ENCODE peak calls at places on chromosome 3, in seven cellular contexts. One of them, this sample, is unnamed.

GRCh38 chr3:104461431-104461830 is 905.3 kb upstream of the ALCAM start:
- DNase-seq in mucosa of descending colon: no peak
- DNase-seq in stimulated activated CD4-positive, alpha-beta T cell treated with anti-CD3 and anti-CD28 coated beads, Interleukin-12 subunit alpha, Interleukin-12 subunit beta, amount 100 ng/mL, for 48 hours: no peak
- DNase-seq in SK-N-SH: no peak
- DNase-seq in AG10803: no peak
- DNase-seq in neuronal stem cell: no peak
- DNase-seq in NCI-H446: no peak
- DNase-seq in this sample: no peak

GRCh38 chr3:126664591-126665214 is 9.8 kb upstream of the TXNRD3 start:
- DNase-seq in mucosa of descending colon: no peak
- DNase-seq in NCI-H446: no peak
- DNase-seq in neuronal stem cell: no peak
- DNase-seq in AG10803: peak
- DNase-seq in SK-N-SH: no peak
- DNase-seq in stimulated activated CD4-positive, alpha-beta T cell treated with anti-CD3 and anti-CD28 coated beads, Interleukin-12 subunit alpha, Interleukin-12 subunit beta, amount 100 ng/mL, for 48 hours: no peak
- DNase-seq in this sample: no peak

GRCh38 chr3:178270838-178271237 is 265.4 kb upstream of the KCNMB2 start:
- DNase-seq in mucosa of descending colon: no peak
- DNase-seq in NCI-H446: no peak
- DNase-seq in AG10803: no peak
- DNase-seq in SK-N-SH: no peak
- DNase-seq in stimulated activated CD4-positive, alpha-beta T cell treated with anti-CD3 and anti-CD28 coated beads, Interleukin-12 subunit alpha, Interleukin-12 subunit beta, amount 100 ng/mL, for 48 hours: no peak
- DNase-seq in neuronal stem cell: no peak
- DNase-seq in this sample: no peak

GRCh38 chr3:2635511-2635910 is 474.7 kb downstream of the IL5RA start:
- DNase-seq in stimulated activated CD4-positive, alpha-beta T cell treated with anti-CD3 and anti-CD28 coated beads, Interleukin-12 subunit alpha, Interleukin-12 subunit beta, amount 100 ng/mL, for 48 hours: no peak
- DNase-seq in NCI-H446: no peak
- DNase-seq in SK-N-SH: no peak
- DNase-seq in AG10803: no peak
- DNase-seq in mucosa of descending colon: no peak
- DNase-seq in neuronal stem cell: no peak
- DNase-seq in this sample: no peak

GRCh38 chr3:196995027-196995426 is 26.4 kb upstream of the PIGZ start:
- DNase-seq in NCI-H446: no peak
- DNase-seq in SK-N-SH: no peak
- DNase-seq in AG10803: no peak
- DNase-seq in mucosa of descending colon: no peak
- DNase-seq in stimulated activated CD4-positive, alpha-beta T cell treated with anti-CD3 and anti-CD28 coated beads, Interleukin-12 subunit alpha, Interleukin-12 subunit beta, amount 100 ng/mL, for 48 hours: no peak
- DNase-seq in neuronal stem cell: no peak
- DNase-seq in this sample: no peak

GRCh38 chr3:124648551-124648950 is 81.7 kb upstream of the UMPS start:
- DNase-seq in AG10803: no peak
- DNase-seq in SK-N-SH: peak
- DNase-seq in neuronal stem cell: no peak
- DNase-seq in NCI-H446: no peak
- DNase-seq in mucosa of descending colon: no peak
- DNase-seq in stimulated activated CD4-positive, alpha-beta T cell treated with anti-CD3 and anti-CD28 coated beads, Interleukin-12 subunit alpha, Interleukin-12 subunit beta, amount 100 ng/mL, for 48 hours: no peak
- DNase-seq in this sample: no peak

GRCh38 chr3:16090013-16090412 is 84.5 kb upstream of the GALNT15 start:
- DNase-seq in SK-N-SH: no peak
- DNase-seq in mucosa of descending colon: no peak
- DNase-seq in stimulated activated CD4-positive, alpha-beta T cell treated with anti-CD3 and anti-CD28 coated beads, Interleukin-12 subunit alpha, Interleukin-12 subunit beta, amount 100 ng/mL, for 48 hours: no peak
- DNase-seq in NCI-H446: no peak
- DNase-seq in neuronal stem cell: no peak
- DNase-seq in AG10803: peak
- DNase-seq in this sample: no peak

GRCh38 chr3:71497367-71497925 is 86.1 kb downstream of the FOXP1 start:
- DNase-seq in AG10803: no peak
- DNase-seq in NCI-H446: no peak
- DNase-seq in SK-N-SH: no peak
- DNase-seq in stimulated activated CD4-positive, alpha-beta T cell treated with anti-CD3 and anti-CD28 coated beads, Interleukin-12 subunit alpha, Interleukin-12 subunit beta, amount 100 ng/mL, for 48 hours: no peak
- DNase-seq in mucosa of descending colon: no peak
- DNase-seq in neuronal stem cell: no peak
- DNase-seq in this sample: no peak

GRCh38 chr3:140896997-140897396 is 44.6 kb upstream of the SLC25A36 start:
- DNase-seq in mucosa of descending colon: no peak
- DNase-seq in stimulated activated CD4-positive, alpha-beta T cell treated with anti-CD3 and anti-CD28 coated beads, Interleukin-12 subunit alpha, Interleukin-12 subunit beta, amount 100 ng/mL, for 48 hours: no peak
- DNase-seq in NCI-H446: no peak
- DNase-seq in AG10803: no peak
- DNase-seq in SK-N-SH: no peak
- DNase-seq in neuronal stem cell: no peak
- DNase-seq in this sample: no peak

GRCh38 chr3:149970716-149971402 is at the start of gene PFN2:
- DNase-seq in neuronal stem cell: peak
- DNase-seq in SK-N-SH: peak
- DNase-seq in NCI-H446: peak
- DNase-seq in AG10803: peak
- DNase-seq in stimulated activated CD4-positive, alpha-beta T cell treated with anti-CD3 and anti-CD28 coated beads, Interleukin-12 subunit alpha, Interleukin-12 subunit beta, amount 100 ng/mL, for 48 hours: peak
- DNase-seq in mucosa of descending colon: peak
- DNase-seq in this sample: peak

GRCh38 chr3:189981668-189982067 is 139.0 kb downstream of the P3H2 start:
- DNase-seq in neuronal stem cell: no peak
- DNase-seq in NCI-H446: no peak
- DNase-seq in AG10803: peak
- DNase-seq in mucosa of descending colon: no peak
- DNase-seq in stimulated activated CD4-positive, alpha-beta T cell treated with anti-CD3 and anti-CD28 coated beads, Interleukin-12 subunit alpha, Interleukin-12 subunit beta, amount 100 ng/mL, for 48 hours: no peak
- DNase-seq in SK-N-SH: no peak
- DNase-seq in this sample: no peak

GRCh38 chr3:45224824-45225464 is 1.1 kb downstream of the TMEM158 start:
- DNase-seq in NCI-H446: peak
- DNase-seq in mucosa of descending colon: peak
- DNase-seq in neuronal stem cell: peak
- DNase-seq in AG10803: peak
- DNase-seq in SK-N-SH: peak
- DNase-seq in stimulated activated CD4-positive, alpha-beta T cell treated with anti-CD3 and anti-CD28 coated beads, Interleukin-12 subunit alpha, Interleukin-12 subunit beta, amount 100 ng/mL, for 48 hours: no peak
- DNase-seq in this sample: peak

GRCh38 chr3:124834723-124835718 is 52.1 kb downstream of the ITGB5 start:
- DNase-seq in NCI-H446: no peak
- DNase-seq in SK-N-SH: no peak
- DNase-seq in neuronal stem cell: no peak
- DNase-seq in mucosa of descending colon: peak
- DNase-seq in AG10803: peak
- DNase-seq in stimulated activated CD4-positive, alpha-beta T cell treated with anti-CD3 and anti-CD28 coated beads, Interleukin-12 subunit alpha, Interleukin-12 subunit beta, amount 100 ng/mL, for 48 hours: peak
- DNase-seq in this sample: peak

GRCh38 chr3:138440596-138440995 is 6.2 kb downstream of the ESYT3 start:
- DNase-seq in mucosa of descending colon: no peak
- DNase-seq in AG10803: peak
- DNase-seq in NCI-H446: no peak
- DNase-seq in stimulated activated CD4-positive, alpha-beta T cell treated with anti-CD3 and anti-CD28 coated beads, Interleukin-12 subunit alpha, Interleukin-12 subunit beta, amount 100 ng/mL, for 48 hours: no peak
- DNase-seq in neuronal stem cell: no peak
- DNase-seq in SK-N-SH: peak
- DNase-seq in this sample: no peak

GRCh38 chr3:13012228-13012691 is 61.0 kb downstream of the IQSEC1 start:
- DNase-seq in SK-N-SH: no peak
- DNase-seq in neuronal stem cell: no peak
- DNase-seq in NCI-H446: no peak
- DNase-seq in AG10803: peak
- DNase-seq in stimulated activated CD4-positive, alpha-beta T cell treated with anti-CD3 and anti-CD28 coated beads, Interleukin-12 subunit alpha, Interleukin-12 subunit beta, amount 100 ng/mL, for 48 hours: peak
- DNase-seq in mucosa of descending colon: peak
- DNase-seq in this sample: peak

GRCh38 chr3:169146866-169147245 is 516.7 kb downstream of the MECOM start:
- DNase-seq in AG10803: no peak
- DNase-seq in neuronal stem cell: no peak
- DNase-seq in mucosa of descending colon: peak
- DNase-seq in stimulated activated CD4-positive, alpha-beta T cell treated with anti-CD3 and anti-CD28 coated beads, Interleukin-12 subunit alpha, Interleukin-12 subunit beta, amount 100 ng/mL, for 48 hours: no peak
- DNase-seq in SK-N-SH: no peak
- DNase-seq in NCI-H446: no peak
- DNase-seq in this sample: no peak

GRCh38 chr3:177441813-177442646 is 244.7 kb upstream of the TBL1XR1 start:
- DNase-seq in AG10803: peak
- DNase-seq in NCI-H446: no peak
- DNase-seq in stimulated activated CD4-positive, alpha-beta T cell treated with anti-CD3 and anti-CD28 coated beads, Interleukin-12 subunit alpha, Interleukin-12 subunit beta, amount 100 ng/mL, for 48 hours: no peak
- DNase-seq in mucosa of descending colon: no peak
- DNase-seq in neuronal stem cell: no peak
- DNase-seq in SK-N-SH: no peak
- DNase-seq in this sample: no peak

GRCh38 chr3:59101091-59101738 is 51.4 kb upstream of the CFAP20DC start:
- DNase-seq in stimulated activated CD4-positive, alpha-beta T cell treated with anti-CD3 and anti-CD28 coated beads, Interleukin-12 subunit alpha, Interleukin-12 subunit beta, amount 100 ng/mL, for 48 hours: no peak
- DNase-seq in neuronal stem cell: no peak
- DNase-seq in mucosa of descending colon: no peak
- DNase-seq in NCI-H446: no peak
- DNase-seq in SK-N-SH: peak
- DNase-seq in AG10803: peak
- DNase-seq in this sample: no peak

GRCh38 chr3:39096775-39097174 is 10.7 kb downstream of the GORASP1 start:
- DNase-seq in stimulated activated CD4-positive, alpha-beta T cell treated with anti-CD3 and anti-CD28 coated beads, Interleukin-12 subunit alpha, Interleukin-12 subunit beta, amount 100 ng/mL, for 48 hours: no peak
- DNase-seq in AG10803: peak
- DNase-seq in NCI-H446: no peak
- DNase-seq in SK-N-SH: no peak
- DNase-seq in mucosa of descending colon: no peak
- DNase-seq in neuronal stem cell: no peak
- DNase-seq in this sample: no peak

GRCh38 chr3:65851827-65852226 is 186.9 kb downstream of the MAGI1 start:
- DNase-seq in stimulated activated CD4-positive, alpha-beta T cell treated with anti-CD3 and anti-CD28 coated beads, Interleukin-12 subunit alpha, Interleukin-12 subunit beta, amount 100 ng/mL, for 48 hours: no peak
- DNase-seq in mucosa of descending colon: no peak
- DNase-seq in SK-N-SH: no peak
- DNase-seq in AG10803: peak
- DNase-seq in NCI-H446: no peak
- DNase-seq in neuronal stem cell: no peak
- DNase-seq in this sample: no peak

GRCh38 chr3:183285318-183285717 is 32.3 kb downstream of the B3GNT5 start:
- DNase-seq in NCI-H446: no peak
- DNase-seq in AG10803: no peak
- DNase-seq in stimulated activated CD4-positive, alpha-beta T cell treated with anti-CD3 and anti-CD28 coated beads, Interleukin-12 subunit alpha, Interleukin-12 subunit beta, amount 100 ng/mL, for 48 hours: no peak
- DNase-seq in neuronal stem cell: no peak
- DNase-seq in mucosa of descending colon: no peak
- DNase-seq in SK-N-SH: no peak
- DNase-seq in this sample: no peak

GRCh38 chr3:142853270-142854163 is 35.4 kb downstream of the PCOLCE2 start:
- DNase-seq in stimulated activated CD4-positive, alpha-beta T cell treated with anti-CD3 and anti-CD28 coated beads, Interleukin-12 subunit alpha, Interleukin-12 subunit beta, amount 100 ng/mL, for 48 hours: no peak
- DNase-seq in mucosa of descending colon: no peak
- DNase-seq in neuronal stem cell: no peak
- DNase-seq in AG10803: peak
- DNase-seq in NCI-H446: peak
- DNase-seq in SK-N-SH: no peak
- DNase-seq in this sample: no peak

GRCh38 chr3:167882057-167882667 is 146.6 kb downstream of the SERPINI1 start:
- DNase-seq in neuronal stem cell: no peak
- DNase-seq in SK-N-SH: peak
- DNase-seq in AG10803: peak
- DNase-seq in mucosa of descending colon: peak
- DNase-seq in stimulated activated CD4-positive, alpha-beta T cell treated with anti-CD3 and anti-CD28 coated beads, Interleukin-12 subunit alpha, Interleukin-12 subunit beta, amount 100 ng/mL, for 48 hours: no peak
- DNase-seq in NCI-H446: peak
- DNase-seq in this sample: peak

GRCh38 chr3:150412599-150413069 is 4.5 kb downstream of the TSC22D2 start:
- DNase-seq in mucosa of descending colon: no peak
- DNase-seq in AG10803: peak
- DNase-seq in stimulated activated CD4-positive, alpha-beta T cell treated with anti-CD3 and anti-CD28 coated beads, Interleukin-12 subunit alpha, Interleukin-12 subunit beta, amount 100 ng/mL, for 48 hours: no peak
- DNase-seq in SK-N-SH: no peak
- DNase-seq in neuronal stem cell: no peak
- DNase-seq in NCI-H446: no peak
- DNase-seq in this sample: no peak

GRCh38 chr3:27166888-27167287 is 202.3 kb downstream of the NEK10 start:
- DNase-seq in SK-N-SH: peak
- DNase-seq in stimulated activated CD4-positive, alpha-beta T cell treated with anti-CD3 and anti-CD28 coated beads, Interleukin-12 subunit alpha, Interleukin-12 subunit beta, amount 100 ng/mL, for 48 hours: no peak
- DNase-seq in mucosa of descending colon: no peak
- DNase-seq in NCI-H446: no peak
- DNase-seq in neuronal stem cell: no peak
- DNase-seq in AG10803: peak
- DNase-seq in this sample: no peak

GRCh38 chr3:153429821-153430220 is 267.8 kb downstream of the RAP2B start:
- DNase-seq in AG10803: peak
- DNase-seq in mucosa of descending colon: no peak
- DNase-seq in NCI-H446: no peak
- DNase-seq in stimulated activated CD4-positive, alpha-beta T cell treated with anti-CD3 and anti-CD28 coated beads, Interleukin-12 subunit alpha, Interleukin-12 subunit beta, amount 100 ng/mL, for 48 hours: no peak
- DNase-seq in SK-N-SH: no peak
- DNase-seq in neuronal stem cell: no peak
- DNase-seq in this sample: no peak

GRCh38 chr3:111947179-111947727 is 31.6 kb upstream of the ABHD10 start:
- DNase-seq in neuronal stem cell: no peak
- DNase-seq in stimulated activated CD4-positive, alpha-beta T cell treated with anti-CD3 and anti-CD28 coated beads, Interleukin-12 subunit alpha, Interleukin-12 subunit beta, amount 100 ng/mL, for 48 hours: no peak
- DNase-seq in NCI-H446: no peak
- DNase-seq in AG10803: peak
- DNase-seq in SK-N-SH: no peak
- DNase-seq in mucosa of descending colon: no peak
- DNase-seq in this sample: no peak

GRCh38 chr3:124281453-124282316 is 289.8 kb upstream of the ROPN1 start:
- DNase-seq in stimulated activated CD4-positive, alpha-beta T cell treated with anti-CD3 and anti-CD28 coated beads, Interleukin-12 subunit alpha, Interleukin-12 subunit beta, amount 100 ng/mL, for 48 hours: no peak
- DNase-seq in NCI-H446: peak
- DNase-seq in mucosa of descending colon: peak
- DNase-seq in SK-N-SH: peak
- DNase-seq in neuronal stem cell: no peak
- DNase-seq in AG10803: peak
- DNase-seq in this sample: peak

GRCh38 chr3:15667484-15667883 is 65.9 kb downstream of the BTD start:
- DNase-seq in neuronal stem cell: no peak
- DNase-seq in mucosa of descending colon: no peak
- DNase-seq in NCI-H446: no peak
- DNase-seq in stimulated activated CD4-positive, alpha-beta T cell treated with anti-CD3 and anti-CD28 coated beads, Interleukin-12 subunit alpha, Interleukin-12 subunit beta, amount 100 ng/mL, for 48 hours: no peak
- DNase-seq in SK-N-SH: no peak
- DNase-seq in AG10803: no peak
- DNase-seq in this sample: no peak

GRCh38 chr3:134034005-134034785 is 4.5 kb upstream of the SLCO2A1 start:
- DNase-seq in stimulated activated CD4-positive, alpha-beta T cell treated with anti-CD3 and anti-CD28 coated beads, Interleukin-12 subunit alpha, Interleukin-12 subunit beta, amount 100 ng/mL, for 48 hours: no peak
- DNase-seq in neuronal stem cell: no peak
- DNase-seq in NCI-H446: no peak
- DNase-seq in SK-N-SH: no peak
- DNase-seq in AG10803: peak
- DNase-seq in mucosa of descending colon: no peak
- DNase-seq in this sample: no peak

GRCh38 chr3:6605245-6605644 is 255.7 kb upstream of the GRM7 start:
- DNase-seq in mucosa of descending colon: no peak
- DNase-seq in SK-N-SH: no peak
- DNase-seq in stimulated activated CD4-positive, alpha-beta T cell treated with anti-CD3 and anti-CD28 coated beads, Interleukin-12 subunit alpha, Interleukin-12 subunit beta, amount 100 ng/mL, for 48 hours: no peak
- DNase-seq in neuronal stem cell: no peak
- DNase-seq in NCI-H446: no peak
- DNase-seq in AG10803: no peak
- DNase-seq in this sample: no peak

GRCh38 chr3:194397757-194398312 is 1.2 kb downstream of the GP5 start:
- DNase-seq in AG10803: no peak
- DNase-seq in mucosa of descending colon: no peak
- DNase-seq in NCI-H446: no peak
- DNase-seq in stimulated activated CD4-positive, alpha-beta T cell treated with anti-CD3 and anti-CD28 coated beads, Interleukin-12 subunit alpha, Interleukin-12 subunit beta, amount 100 ng/mL, for 48 hours: no peak
- DNase-seq in neuronal stem cell: no peak
- DNase-seq in SK-N-SH: no peak
- DNase-seq in this sample: no peak

GRCh38 chr3:49133226-49133951 is 539 bp upstream of the LAMB2 start:
- DNase-seq in stimulated activated CD4-positive, alpha-beta T cell treated with anti-CD3 and anti-CD28 coated beads, Interleukin-12 subunit alpha, Interleukin-12 subunit beta, amount 100 ng/mL, for 48 hours: no peak
- DNase-seq in SK-N-SH: peak
- DNase-seq in AG10803: peak
- DNase-seq in mucosa of descending colon: peak
- DNase-seq in NCI-H446: peak
- DNase-seq in neuronal stem cell: peak
- DNase-seq in this sample: peak

GRCh38 chr3:67648701-67649100 is 5.7 kb downstream of the SUCLG2 start:
- DNase-seq in neuronal stem cell: no peak
- DNase-seq in AG10803: no peak
- DNase-seq in stimulated activated CD4-positive, alpha-beta T cell treated with anti-CD3 and anti-CD28 coated beads, Interleukin-12 subunit alpha, Interleukin-12 subunit beta, amount 100 ng/mL, for 48 hours: no peak
- DNase-seq in mucosa of descending colon: peak
- DNase-seq in NCI-H446: no peak
- DNase-seq in SK-N-SH: no peak
- DNase-seq in this sample: no peak

This sample was measured in SHP77.